ENCODE peak calls at places on chromosomes 11 and 22, in nine cellular contexts. One of them, this sample, is unnamed.
A peak's percentile ranks its signal among the peaks of the same experiment; 100 is the strongest.

GRCh38 chr22:27885977-27886842 is 32.8 kb downstream of the PITPNB start:
- DNase-seq in endodermal cell: peak; percentile 65
- DNase-seq in AG04450: peak; percentile 91
- DNase-seq in brain microvascular endothelial cell: peak; percentile 48
- DNase-seq in progenitor cell of endocrine pancreas: no peak
- DNase-seq in aorta: no peak
- DNase-seq in AG08395: peak; percentile 80
- DNase-seq in pancreas: no peak
- DNase-seq in cardiac fibroblast: peak; percentile 87
- DNase-seq in this sample: peak; percentile 35

GRCh38 chr11:70901951-70902521 is 350.3 kb downstream of the SHANK2 start:
- DNase-seq in endodermal cell: no peak
- DNase-seq in AG04450: no peak
- DNase-seq in brain microvascular endothelial cell: no peak
- DNase-seq in progenitor cell of endocrine pancreas: no peak
- DNase-seq in aorta: peak; percentile 49
- DNase-seq in AG08395: no peak
- DNase-seq in pancreas: no peak
- DNase-seq in cardiac fibroblast: no peak
- DNase-seq in this sample: no peak

GRCh38 chr11:10302744-10303557 is 1.9 kb upstream of the ADM start:
- DNase-seq in endodermal cell: peak; percentile 81
- DNase-seq in AG04450: no peak
- DNase-seq in brain microvascular endothelial cell: peak; percentile 48
- DNase-seq in progenitor cell of endocrine pancreas: no peak
- DNase-seq in aorta: peak; percentile 93
- DNase-seq in AG08395: peak; percentile 62
- DNase-seq in pancreas: peak; percentile 89
- DNase-seq in cardiac fibroblast: peak; percentile 77
- DNase-seq in this sample: no peak

GRCh38 chr11:71425409-71425808 is 22.8 kb downstream of the DHCR7 start:
- DNase-seq in endodermal cell: no peak
- DNase-seq in AG04450: no peak
- DNase-seq in brain microvascular endothelial cell: no peak
- DNase-seq in progenitor cell of endocrine pancreas: no peak
- DNase-seq in aorta: no peak
- DNase-seq in AG08395: no peak
- DNase-seq in pancreas: no peak
- DNase-seq in cardiac fibroblast: no peak
- DNase-seq in this sample: no peak

GRCh38 chr22:49956914-49957825 is 3.4 kb upstream of the PIM3 start:
- DNase-seq in endodermal cell: peak; percentile 43
- DNase-seq in AG04450: no peak
- DNase-seq in brain microvascular endothelial cell: no peak
- DNase-seq in progenitor cell of endocrine pancreas: no peak
- DNase-seq in aorta: peak; percentile 52
- DNase-seq in AG08395: no peak
- DNase-seq in pancreas: peak; percentile 32
- DNase-seq in cardiac fibroblast: no peak
- DNase-seq in this sample: no peak

GRCh38 chr22:37206118-37206840 is 6.0 kb downstream of the SSTR3 start:
- DNase-seq in endodermal cell: no peak
- DNase-seq in AG04450: no peak
- DNase-seq in brain microvascular endothelial cell: no peak
- DNase-seq in progenitor cell of endocrine pancreas: no peak
- DNase-seq in aorta: peak; percentile 62
- DNase-seq in AG08395: no peak
- DNase-seq in pancreas: no peak
- DNase-seq in cardiac fibroblast: no peak
- DNase-seq in this sample: no peak

GRCh38 chr11:10181811-10182210 is 112.2 kb downstream of the SBF2 start:
- DNase-seq in endodermal cell: no peak
- DNase-seq in AG04450: no peak
- DNase-seq in brain microvascular endothelial cell: no peak
- DNase-seq in progenitor cell of endocrine pancreas: no peak
- DNase-seq in aorta: no peak
- DNase-seq in AG08395: peak; percentile 26
- DNase-seq in pancreas: no peak
- DNase-seq in cardiac fibroblast: peak; percentile 71
- DNase-seq in this sample: peak; percentile 18

GRCh38 chr22:24067587-24068376 is 56.7 kb downstream of the CABIN1 start:
- DNase-seq in endodermal cell: no peak
- DNase-seq in AG04450: no peak
- DNase-seq in brain microvascular endothelial cell: no peak
- DNase-seq in progenitor cell of endocrine pancreas: no peak
- DNase-seq in aorta: peak; percentile 11
- DNase-seq in AG08395: no peak
- DNase-seq in pancreas: peak; percentile 40
- DNase-seq in cardiac fibroblast: no peak
- DNase-seq in this sample: no peak

GRCh38 chr11:63670738-63671321 is 346 bp downstream of the ATL3 start:
- DNase-seq in endodermal cell: peak; percentile 84
- DNase-seq in AG04450: no peak
- DNase-seq in brain microvascular endothelial cell: no peak
- DNase-seq in progenitor cell of endocrine pancreas: no peak
- DNase-seq in aorta: peak; percentile 86
- DNase-seq in AG08395: peak; percentile 51
- DNase-seq in pancreas: peak; percentile 73
- DNase-seq in cardiac fibroblast: no peak
- DNase-seq in this sample: no peak

GRCh38 chr11:13140873-13141655 is 131.9 kb downstream of the RASSF10 start:
- DNase-seq in endodermal cell: no peak
- DNase-seq in AG04450: no peak
- DNase-seq in brain microvascular endothelial cell: no peak
- DNase-seq in progenitor cell of endocrine pancreas: no peak
- DNase-seq in aorta: no peak
- DNase-seq in AG08395: peak; percentile 10
- DNase-seq in pancreas: no peak
- DNase-seq in cardiac fibroblast: no peak
- DNase-seq in this sample: no peak

GRCh38 chr11:35811783-35812182 is 132.1 kb upstream of the LDLRAD3 start:
- DNase-seq in endodermal cell: no peak
- DNase-seq in AG04450: no peak
- DNase-seq in brain microvascular endothelial cell: no peak
- DNase-seq in progenitor cell of endocrine pancreas: no peak
- DNase-seq in aorta: no peak
- DNase-seq in AG08395: no peak
- DNase-seq in pancreas: peak; percentile 35
- DNase-seq in cardiac fibroblast: no peak
- DNase-seq in this sample: peak; percentile 78

GRCh38 chr11:2780850-2781412 is 81.1 kb upstream of the KCNQ1OT1 start:
- DNase-seq in endodermal cell: peak; percentile 31
- DNase-seq in AG04450: no peak
- DNase-seq in brain microvascular endothelial cell: no peak
- DNase-seq in progenitor cell of endocrine pancreas: no peak
- DNase-seq in aorta: peak; percentile 25
- DNase-seq in AG08395: no peak
- DNase-seq in pancreas: no peak
- DNase-seq in cardiac fibroblast: no peak
- DNase-seq in this sample: no peak

GRCh38 chr11:75147875-75148263 is 3.0 kb upstream of the SLCO2B1 start:
- DNase-seq in endodermal cell: no peak
- DNase-seq in AG04450: no peak
- DNase-seq in brain microvascular endothelial cell: no peak
- DNase-seq in progenitor cell of endocrine pancreas: no peak
- DNase-seq in aorta: no peak
- DNase-seq in AG08395: no peak
- DNase-seq in pancreas: peak; percentile 43
- DNase-seq in cardiac fibroblast: no peak
- DNase-seq in this sample: no peak

GRCh38 chr11:64263021-64263946 is 12.0 kb downstream of the PLCB3 start:
- DNase-seq in endodermal cell: peak; percentile 76
- DNase-seq in AG04450: no peak
- DNase-seq in brain microvascular endothelial cell: peak; percentile 63
- DNase-seq in progenitor cell of endocrine pancreas: no peak
- DNase-seq in aorta: no peak
- DNase-seq in AG08395: peak; percentile 19
- DNase-seq in pancreas: no peak
- DNase-seq in cardiac fibroblast: peak; percentile 69
- DNase-seq in this sample: no peak

GRCh38 chr11:128522943-128523518 is 64.3 kb downstream of the ETS1 start:
- DNase-seq in endodermal cell: no peak
- DNase-seq in AG04450: no peak
- DNase-seq in brain microvascular endothelial cell: no peak
- DNase-seq in progenitor cell of endocrine pancreas: no peak
- DNase-seq in aorta: no peak
- DNase-seq in AG08395: no peak
- DNase-seq in pancreas: no peak
- DNase-seq in cardiac fibroblast: no peak
- DNase-seq in this sample: no peak

GRCh38 chr11:100963375-100963774 is 166.2 kb downstream of the PGR start:
- DNase-seq in endodermal cell: no peak
- DNase-seq in AG04450: no peak
- DNase-seq in brain microvascular endothelial cell: no peak
- DNase-seq in progenitor cell of endocrine pancreas: no peak
- DNase-seq in aorta: no peak
- DNase-seq in AG08395: no peak
- DNase-seq in pancreas: no peak
- DNase-seq in cardiac fibroblast: no peak
- DNase-seq in this sample: no peak

This sample was measured in Jurkat, Clone E6-1.